ENCODE peak calls at places on chromosome 21, in seven cellular contexts. C is brain microvascular endothelial cell, Q is breast epithelium, X is progenitor cell of endocrine pancreas, Z is A549, I is mucosa of descending colon, Y is coronary artery. B is an unnamed sample.

GRCh38 chr21:27590271-27590670 is 623.4 kb upstream of the ADAMTS5 start:
- DNase-seq in C (peak; percentile 93), Q (no peak), X (no peak), Z (no peak), I (no peak), Y (no peak), B (no peak)

GRCh38 chr21:27622636-27623035 is 655.7 kb upstream of the ADAMTS5 start:
- DNase-seq in C (no peak), Q (no peak), X (no peak), Z (no peak), I (no peak), Y (no peak), B (no peak)

GRCh38 chr21:46662765-46663500 is 27.5 kb downstream of the PRMT2 start:
- DNase-seq in C (no peak), Q (no peak), X (no peak), Z (no peak), I (no peak), Y (no peak), B (no peak)

GRCh38 chr21:29827236-29827635 is 112.6 kb downstream of the GRIK1 start:
- DNase-seq in C (peak; percentile 17), Q (no peak), X (no peak), Z (no peak), I (no peak), Y (no peak), B (no peak)

GRCh38 chr21:33936221-33937038 is 20.8 kb upstream of the ATP5PO start:
- DNase-seq in C (no peak), Q (no peak), X (no peak), Z (no peak), I (no peak), Y (no peak), B (no peak)

GRCh38 chr21:45854702-45855247 is 126.8 kb upstream of the COL6A1 start:
- DNase-seq in C (no peak), Q (no peak), X (no peak), Z (no peak), I (no peak), Y (peak; percentile 26), B (no peak)

GRCh38 chr21:25646541-25646940 is 7.5 kb downstream of the JAM2 start:
- DNase-seq in C (no peak), Q (no peak), X (no peak), Z (no peak), I (no peak), Y (no peak), B (no peak)

GRCh38 chr21:35275776-35276175 is 226.7 kb upstream of the RUNX1 start:
- DNase-seq in C (no peak), Q (no peak), X (no peak), Z (no peak), I (no peak), Y (no peak), B (no peak)

GRCh38 chr21:33971492-33972013 is 55.9 kb upstream of the ATP5PO start:
- DNase-seq in C (peak; percentile 23), Q (no peak), X (no peak), Z (peak; percentile 19), I (no peak), Y (no peak), B (no peak)

GRCh38 chr21:29893687-29894086 is 46.1 kb downstream of the GRIK1 start:
- DNase-seq in C (no peak), Q (no peak), X (no peak), Z (no peak), I (no peak), Y (no peak), B (no peak)

GRCh38 chr21:19609611-19610010 is 1206.0 kb upstream of the TMPRSS15 start:
- DNase-seq in C (no peak), Q (no peak), X (no peak), Z (no peak), I (no peak), Y (no peak), B (no peak)

GRCh38 chr21:19603011-19603593 is 1199.5 kb upstream of the TMPRSS15 start:
- DNase-seq in C (no peak), Q (no peak), X (no peak), Z (no peak), I (no peak), Y (no peak), B (no peak)

GRCh38 chr21:19607983-19608668 is 1204.5 kb upstream of the TMPRSS15 start:
- DNase-seq in C (no peak), Q (no peak), X (no peak), Z (no peak), I (no peak), Y (no peak), B (no peak)
- TF ChIP-seq CTCF in C (no peak), Q (no peak), X (no peak), Z (no peak), I (no peak), Y (no peak), B (no peak)

GRCh38 chr21:42438316-42439205 is 34.9 kb downstream of the UBASH3A start:
- DNase-seq in C (no peak), Q (no peak), X (no peak), Z (no peak), I (no peak), Y (no peak), B (no peak)
- TF ChIP-seq CTCF in C (no peak), Q (no peak), X (no peak), Z (no peak), I (no peak), Y (no peak), B (no peak)

GRCh38 chr21:39087976-39088370 is 95.3 kb downstream of the PSMG1 start:
- DNase-seq in C (no peak), Q (no peak), X (no peak), Z (no peak), I (no peak), Y (peak; percentile 78), B (no peak)

GRCh38 chr21:39085843-39086415 is 97.3 kb downstream of the PSMG1 start:
- DNase-seq in C (no peak), Q (no peak), X (no peak), Z (no peak), I (no peak), Y (peak; percentile 58), B (no peak)

GRCh38 chr21:39084979-39085729 is 98.1 kb downstream of the PSMG1 start:
- DNase-seq in C (no peak), Q (no peak), X (no peak), Z (no peak), I (no peak), Y (peak; percentile 47), B (no peak)

GRCh38 chr21:39087238-39087975 is 95.8 kb downstream of the PSMG1 start:
- DNase-seq in C (no peak), Q (no peak), X (no peak), Z (no peak), I (no peak), Y (peak; percentile 78), B (no peak)

GRCh38 chr21:39086547-39086946 is 96.7 kb downstream of the PSMG1 start:
- DNase-seq in C (no peak), Q (no peak), X (no peak), Z (no peak), I (no peak), Y (peak; percentile 71), B (no peak)
- TF ChIP-seq CTCF in C (peak; percentile 57), Q (no peak), X (no peak), Z (peak; percentile 12), I (no peak), Y (no peak), B (no peak)

DNA sequence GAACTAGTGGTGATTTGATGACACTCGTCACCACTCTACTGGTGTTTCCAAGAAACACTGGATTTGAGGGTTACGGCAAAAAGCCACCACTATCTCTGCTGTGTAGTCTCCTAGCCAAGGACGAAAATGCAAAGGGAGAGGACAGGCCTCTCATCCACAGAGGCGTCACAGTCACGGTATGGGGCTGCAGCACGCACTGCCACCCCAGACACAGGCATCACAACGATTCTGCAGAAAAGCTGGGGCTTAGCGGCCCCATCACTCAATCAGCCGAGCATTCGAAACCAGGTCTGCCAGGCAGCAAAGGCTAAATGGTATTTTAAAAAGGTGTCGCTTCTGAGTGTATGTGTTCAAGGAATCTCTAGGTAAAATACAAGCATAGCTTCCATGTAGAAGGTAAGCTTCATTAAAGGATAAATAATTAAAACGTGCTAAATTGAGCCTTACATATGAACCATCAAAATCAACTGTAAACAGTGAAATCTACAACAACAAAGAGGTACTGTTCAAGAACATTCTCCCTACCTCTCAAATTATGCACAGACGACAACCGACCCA is 1.4 kb downstream of the RIPK4 start:
- DNase-seq in C (no peak), Q (no peak), X (no peak), Z (no peak), I (no peak), Y (no peak), B (no peak)
- TF ChIP-seq CTCF in C (no peak), Q (no peak), X (no peak), Z (no peak), I (no peak), Y (no peak), B (no peak)

DNA sequence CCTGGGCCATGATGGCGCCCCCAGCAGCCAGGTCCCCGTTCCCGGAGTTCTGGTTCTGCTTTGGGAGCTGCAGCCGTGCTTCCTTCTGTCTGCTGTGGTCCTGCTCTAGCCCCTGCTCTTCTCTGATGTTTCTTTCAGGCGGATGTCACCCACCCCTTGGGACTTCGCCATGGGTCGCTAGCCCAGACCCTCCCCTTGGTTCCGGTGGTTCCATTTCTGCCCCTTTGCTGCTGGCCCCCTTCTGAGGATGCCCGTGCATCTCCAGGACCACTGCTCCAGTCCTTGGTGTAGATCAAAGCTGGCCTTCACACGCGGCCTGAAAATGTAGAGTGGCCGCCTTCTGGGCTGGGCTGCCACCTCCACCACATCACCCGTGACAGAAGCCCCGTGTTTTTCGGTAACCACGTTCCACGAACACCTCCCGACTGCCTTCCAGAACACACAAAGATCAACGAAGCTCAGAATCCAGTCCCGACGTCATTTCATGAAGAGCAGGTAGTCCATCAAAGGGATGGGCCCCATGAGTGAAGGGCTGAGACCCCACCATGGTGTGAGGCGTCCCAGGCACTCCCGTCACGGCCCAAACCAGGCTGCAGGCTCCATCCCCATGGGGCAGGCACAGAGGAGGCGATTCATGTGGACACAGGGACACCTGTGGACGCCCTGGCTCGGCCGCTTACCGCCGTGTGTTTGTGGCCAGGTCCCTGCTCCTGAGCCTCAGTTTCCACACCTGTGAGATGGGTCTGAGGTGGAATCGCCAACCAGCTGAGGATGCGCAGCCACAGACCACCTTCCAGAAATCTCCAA is 24.4 kb downstream of the KRTAP10-1 start:
- DNase-seq in C (no peak), Q (no peak), X (no peak), Z (no peak), I (peak; percentile 13), Y (no peak), B (no peak)
- TF ChIP-seq CTCF in C (no peak), Q (no peak), X (no peak), Z (no peak), I (no peak), Y (no peak), B (no peak)

B was measured in natural killer cell.